ENCODE peak calls at places on chromosomes 12 and 14, in eight cellular contexts. O is CD8-positive, alpha-beta memory T cell; T is IMR-90; D is ovary; W is fibroblast of the aortic adventitia; I is heart left ventricle; G is Panc1; F is lower leg skin. Q is an unnamed sample.

GRCh38 chr12:90229771-90230170 is 521.1 kb upstream of the ATP2B1 start:
- DNase-seq in O (no peak), T (no peak), D (no peak), W (peak; percentile 45), I (no peak), G (no peak), F (no peak), Q (no peak)

GRCh38 chr14:71739273-71739990 is 192.8 kb upstream of the RGS6 start:
- DNase-seq in O (no peak), T (peak; percentile 43), D (no peak), W (peak; percentile 21), I (no peak), G (no peak), F (no peak), Q (no peak)

GRCh38 chr12:90897981-90898380 is 57.0 kb downstream of the CCER1 start:
- DNase-seq in O (no peak), T (peak; percentile 15), D (no peak), W (no peak), I (no peak), G (no peak), F (no peak), Q (no peak)

GRCh38 chr12:13562915-13563742 is 366.6 kb downstream of the EMP1 start:
- DNase-seq in O (no peak), T (no peak), D (no peak), W (no peak), I (no peak), G (no peak), F (no peak), Q (no peak)

GRCh38 chr12:10968765-10969456 is 17.8 kb downstream of the TAS2R50 start:
- DNase-seq in O (no peak), T (peak; percentile 69), D (peak; percentile 30), W (peak; percentile 93), I (peak; percentile 45), G (no peak), F (peak; percentile 65), Q (peak; percentile 85)

GRCh38 chr14:61125314-61126082 is 144.5 kb downstream of the SLC38A6 start:
- DNase-seq in O (no peak), T (peak; percentile 48), D (no peak), W (no peak), I (no peak), G (no peak), F (no peak), Q (no peak)

GRCh38 chr14:32208490-32208889 is 5.4 kb upstream of the RNU6-8 start:
- DNase-seq in O (no peak), T (no peak), D (no peak), W (no peak), I (no peak), G (no peak), F (no peak), Q (no peak)

GRCh38 chr14:61153914-61154545 is 127.1 kb downstream of the TMEM30B start:
- DNase-seq in O (no peak), T (no peak), D (no peak), W (no peak), I (no peak), G (no peak), F (no peak), Q (no peak)

GRCh38 chr14:29463727-29464370 is 463.8 kb downstream of the PRKD1 start:
- DNase-seq in O (no peak), T (no peak), D (no peak), W (peak; percentile 55), I (no peak), G (no peak), F (no peak), Q (no peak)

GRCh38 chr12:104694161-104694560 is 237.4 kb downstream of the CHST11 start:
- DNase-seq in O (no peak), T (no peak), D (no peak), W (peak; percentile 46), I (no peak), G (no peak), F (no peak), Q (no peak)

GRCh38 chr12:104693493-104693892 is 236.7 kb downstream of the CHST11 start:
- DNase-seq in O (no peak), T (no peak), D (no peak), W (no peak), I (no peak), G (no peak), F (no peak), Q (no peak)

GRCh38 chr12:104694711-104695110 is 238.0 kb downstream of the CHST11 start:
- DNase-seq in O (no peak), T (no peak), D (no peak), W (peak; percentile 68), I (no peak), G (no peak), F (no peak), Q (no peak)

GRCh38 chr12:104691661-104692334 is 235.1 kb downstream of the CHST11 start:
- DNase-seq in O (no peak), T (no peak), D (no peak), W (no peak), I (no peak), G (no peak), F (no peak), Q (no peak)

DNA sequence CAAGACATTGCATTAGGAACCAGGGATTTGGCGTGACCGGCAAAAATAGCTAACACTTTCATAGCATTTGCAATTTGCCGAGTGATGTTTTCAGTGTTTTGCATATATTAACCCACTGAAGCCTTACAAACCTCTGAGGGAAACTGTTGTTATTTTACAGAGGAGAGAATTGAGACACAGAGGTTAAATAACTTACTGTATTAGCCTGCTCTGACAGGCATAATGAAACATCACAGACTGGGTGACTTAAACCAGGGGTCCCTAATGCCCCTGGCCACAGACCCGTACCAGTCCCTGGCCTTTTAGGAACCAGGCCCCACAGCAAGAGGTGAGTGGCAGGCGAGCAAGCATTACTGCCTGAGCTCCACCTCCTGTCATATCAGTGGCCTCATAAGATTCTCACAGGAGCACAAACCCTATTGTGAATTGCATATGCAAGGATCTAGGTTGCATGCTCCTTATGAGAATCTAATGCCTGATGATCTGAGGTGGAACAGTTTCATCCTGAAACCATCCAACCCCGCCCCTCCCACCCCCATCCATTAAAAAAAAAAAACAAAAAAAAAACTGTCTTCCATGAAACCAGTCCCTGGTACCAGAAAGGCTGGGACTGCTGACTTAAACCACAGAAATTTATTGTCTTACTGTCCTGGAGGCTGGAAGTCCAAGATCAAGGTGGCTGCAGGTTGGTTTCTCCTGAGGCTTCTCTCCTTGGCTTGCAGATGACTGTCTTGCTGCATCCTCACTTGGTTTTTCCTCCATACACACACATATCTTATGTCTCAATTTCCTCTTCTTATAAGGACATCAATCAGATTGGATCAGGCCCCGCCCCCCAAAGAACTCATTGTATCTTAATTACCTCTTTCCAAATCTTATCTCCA is 235.8 kb downstream of the CHST11 start:
- DNase-seq in O (no peak), T (no peak), D (no peak), W (no peak), I (no peak), G (no peak), F (no peak), Q (no peak)
- H3K4me3 ChIP-seq in O (no peak overlapping the region), T (no peak overlapping the region), D (no peak overlapping the region), W (no peak overlapping the region), I (no peak overlapping the region), G (no peak overlapping the region), F (no peak overlapping the region), Q (no peak overlapping the region)

DNA sequence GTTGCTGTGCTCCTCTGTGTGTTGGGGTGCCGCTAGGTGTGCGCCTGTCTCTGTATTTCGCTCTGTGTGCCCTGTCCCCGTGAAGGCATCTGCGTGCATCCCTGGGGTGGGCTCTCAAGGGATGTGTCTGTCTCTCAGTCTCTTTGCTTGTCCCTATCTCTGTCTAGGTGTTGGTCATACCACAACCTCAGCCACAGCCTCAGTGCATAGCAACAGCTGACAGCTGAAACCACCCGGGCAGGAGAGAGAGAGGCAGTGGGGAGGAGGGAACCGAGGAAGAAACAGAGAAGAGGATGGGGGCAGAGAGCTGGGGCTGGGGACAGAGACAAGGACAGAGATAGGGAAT is 953 bp upstream of the NXPH4 start:
- DNase-seq in O (peak; percentile 34), T (peak; percentile 30), D (no peak), W (peak; percentile 38), I (no peak), G (no peak), F (no peak), Q (no peak)
- H3K4me3 ChIP-seq in O (peak overlapping the region; percentile 7), T (no peak overlapping the region), D (no peak overlapping the region), W (no peak overlapping the region), I (no peak overlapping the region), G (no peak overlapping the region), F (no peak overlapping the region), Q (no peak overlapping the region)

GRCh38 chr12:46907791-46908190 is 82.0 kb upstream of the SLC38A4 start:
- DNase-seq in O (no peak), T (no peak), D (no peak), W (no peak), I (no peak), G (no peak), F (no peak), Q (no peak)

GRCh38 chr12:46901464-46902205 is 75.8 kb upstream of the SLC38A4 start:
- DNase-seq in O (no peak), T (no peak), D (no peak), W (no peak), I (no peak), G (no peak), F (no peak), Q (no peak)

GRCh38 chr12:46903058-46903457 is 77.3 kb upstream of the SLC38A4 start:
- DNase-seq in O (no peak), T (no peak), D (no peak), W (no peak), I (no peak), G (no peak), F (no peak), Q (no peak)

GRCh38 chr12:46900734-46901463 is 75.1 kb upstream of the SLC38A4 start:
- DNase-seq in O (no peak), T (no peak), D (no peak), W (no peak), I (no peak), G (no peak), F (no peak), Q (no peak)

GRCh38 chr12:46904406-46905240 is 78.8 kb upstream of the SLC38A4 start:
- DNase-seq in O (no peak), T (peak; percentile 27), D (no peak), W (peak; percentile 45), I (no peak), G (no peak), F (no peak), Q (no peak)
- H3K4me3 ChIP-seq in O (no peak overlapping the region), T (no peak overlapping the region), D (no peak overlapping the region), W (no peak overlapping the region), I (no peak overlapping the region), G (no peak overlapping the region), F (no peak overlapping the region), Q (no peak overlapping the region)

GRCh38 chr12:32757159-32757556 is 1.5 kb upstream of the YARS2 start:
- DNase-seq in O (no peak), T (no peak), D (no peak), W (no peak), I (no peak), G (no peak), F (no peak), Q (no peak)

GRCh38 chr12:32755051-32755653 is 545 bp downstream of the YARS2 start:
- DNase-seq in O (peak; percentile 65), T (peak; percentile 88), D (peak; percentile 57), W (peak; percentile 71), I (peak; percentile 72), G (peak; percentile 81), F (peak; percentile 59), Q (peak; percentile 11)

GRCh38 chr12:32754101-32754500 is 1.6 kb downstream of the YARS2 start:
- DNase-seq in O (no peak), T (no peak), D (no peak), W (peak; percentile 23), I (no peak), G (no peak), F (no peak), Q (no peak)

GRCh38 chr12:32755654-32756475 is at the start of gene YARS2:
- DNase-seq in O (peak; percentile 85), T (peak; percentile 99), D (peak; percentile 94), W (peak; percentile 99), I (peak; percentile 97), G (peak; percentile 94), F (peak; percentile 95), Q (peak; percentile 97)

GRCh38 chr12:32756476-32757158 is 920 bp upstream of the YARS2 start:
- DNase-seq in O (no peak), T (no peak), D (no peak), W (peak; percentile 2), I (no peak), G (no peak), F (no peak), Q (no peak)
- H3K4me3 ChIP-seq in O (peak overlapping the region; percentile 97), T (no peak overlapping the region), D (no peak overlapping the region), W (peak overlapping the region; percentile 99), I (no peak overlapping the region), G (peak overlapping the region; percentile 93), F (no peak overlapping the region), Q (peak overlapping the region; percentile 76)

Q was measured in astrocyte of the cerebellum.